ENCODE peak calls at places on chromosomes 3 and 15, in four cellular contexts. A is heart left ventricle, F is HCT116, C is mammary epithelial cell. O is an unnamed sample.

GRCh38 chr3:71392277-71392676 is 191.3 kb downstream of the FOXP1 start:
- DNase-seq in A (no peak), F (no peak), C (no peak), O (no peak)

GRCh38 chr15:77617507-77618285 is 15.0 kb downstream of the LINGO1 start:
- DNase-seq in C (peak), A (no peak), F (peak), O (no peak)

GRCh38 chr15:49927462-49927861 is 191.6 kb downstream of the ATP8B4 start:
- DNase-seq in F (no peak), C (no peak), A (no peak), O (no peak)

GRCh38 chr3:174101244-174101643 is 703.7 kb downstream of the NLGN1 start:
- DNase-seq in A (no peak), F (no peak), C (peak), O (no peak)

GRCh38 chr3:45320986-45321385 is 67.4 kb upstream of the LARS2 start:
- DNase-seq in C (no peak), F (no peak), A (no peak), O (no peak)

GRCh38 chr3:113242091-113242581 is 30.8 kb downstream of the BOC start:
- DNase-seq in C (no peak), A (no peak), F (no peak), O (no peak)

GRCh38 chr3:57696861-57697321 is 4.0 kb upstream of the DENND6A start:
- DNase-seq in F (no peak), A (no peak), C (peak), O (no peak)

GRCh38 chr3:112773864-112774263 is 72.8 kb downstream of the CD200R1L start:
- DNase-seq in F (no peak), C (peak), A (no peak), O (no peak)

GRCh38 chr3:113404637-113405036 is 36.7 kb downstream of the CFAP44 start:
- DNase-seq in A (no peak), F (no peak), C (no peak), O (no peak)

GRCh38 chr3:161401389-161401788 is 30.1 kb upstream of the SPTSSB start:
- DNase-seq in F (no peak), A (no peak), C (peak), O (no peak)

GRCh38 chr15:53872410-53872809 is 105.8 kb upstream of the UNC13C start:
- DNase-seq in F (no peak), A (no peak), C (peak), O (no peak)

GRCh38 chr15:58870451-58870850 is 63.0 kb downstream of the SLTM start:
- DNase-seq in A (no peak), C (no peak), F (no peak), O (no peak)

GRCh38 chr3:101676219-101676764 is 640 bp downstream of the ZBTB11 start:
- DNase-seq in F (peak), C (peak), A (peak), O (peak)

GRCh38 chr15:90165659-90166489 is 35.3 kb upstream of the SEMA4B start:
- DNase-seq in F (peak), A (peak), C (peak), O (peak)

GRCh38 chr3:62184559-62184958 is 188.8 kb downstream of the FEZF2 start:
- DNase-seq in A (peak), C (no peak), F (no peak), O (no peak)

GRCh38 chr3:103446958-103447357 is 1012.1 kb downstream of the ZPLD1 start:
- DNase-seq in C (no peak), A (no peak), F (no peak), O (no peak)

GRCh38 chr3:125165948-125166553 is 46.5 kb downstream of the SLC12A8 start:
- DNase-seq in C (no peak), F (no peak), A (no peak), O (no peak)

GRCh38 chr15:86645861-86646393 is 566.3 kb downstream of the AGBL1 start:
- DNase-seq in A (no peak), F (no peak), C (peak), O (no peak)

GRCh38 chr3:42068303-42069088 is 22.7 kb upstream of the TRAK1 start:
- DNase-seq in C (peak), F (no peak), A (no peak), O (no peak)

GRCh38 chr3:44576661-44577060 is 8.1 kb upstream of the ZNF660 start:
- DNase-seq in A (no peak), F (no peak), C (no peak), O (no peak)

GRCh38 chr3:4292301-4292700 is 10.9 kb upstream of the SETMAR start:
- DNase-seq in C (no peak), F (no peak), A (no peak), O (no peak)

GRCh38 chr3:72613871-72614270 is 234.4 kb downstream of the SHQ1 start:
- DNase-seq in C (no peak), A (no peak), F (no peak), O (no peak)

GRCh38 chr15:30649952-30650929 is 24.3 kb downstream of the ARHGAP11B start:
- DNase-seq in F (no peak), A (no peak), C (no peak), O (no peak)

GRCh38 chr3:130843441-130843840 is 50.4 kb upstream of the ATP2C1 start:
- DNase-seq in C (no peak), F (no peak), A (peak), O (no peak)

GRCh38 chr15:60591491-60592385 is 112.8 kb upstream of the ICE2 start:
- DNase-seq in F (no peak), C (peak), A (peak), O (peak)

DNA sequence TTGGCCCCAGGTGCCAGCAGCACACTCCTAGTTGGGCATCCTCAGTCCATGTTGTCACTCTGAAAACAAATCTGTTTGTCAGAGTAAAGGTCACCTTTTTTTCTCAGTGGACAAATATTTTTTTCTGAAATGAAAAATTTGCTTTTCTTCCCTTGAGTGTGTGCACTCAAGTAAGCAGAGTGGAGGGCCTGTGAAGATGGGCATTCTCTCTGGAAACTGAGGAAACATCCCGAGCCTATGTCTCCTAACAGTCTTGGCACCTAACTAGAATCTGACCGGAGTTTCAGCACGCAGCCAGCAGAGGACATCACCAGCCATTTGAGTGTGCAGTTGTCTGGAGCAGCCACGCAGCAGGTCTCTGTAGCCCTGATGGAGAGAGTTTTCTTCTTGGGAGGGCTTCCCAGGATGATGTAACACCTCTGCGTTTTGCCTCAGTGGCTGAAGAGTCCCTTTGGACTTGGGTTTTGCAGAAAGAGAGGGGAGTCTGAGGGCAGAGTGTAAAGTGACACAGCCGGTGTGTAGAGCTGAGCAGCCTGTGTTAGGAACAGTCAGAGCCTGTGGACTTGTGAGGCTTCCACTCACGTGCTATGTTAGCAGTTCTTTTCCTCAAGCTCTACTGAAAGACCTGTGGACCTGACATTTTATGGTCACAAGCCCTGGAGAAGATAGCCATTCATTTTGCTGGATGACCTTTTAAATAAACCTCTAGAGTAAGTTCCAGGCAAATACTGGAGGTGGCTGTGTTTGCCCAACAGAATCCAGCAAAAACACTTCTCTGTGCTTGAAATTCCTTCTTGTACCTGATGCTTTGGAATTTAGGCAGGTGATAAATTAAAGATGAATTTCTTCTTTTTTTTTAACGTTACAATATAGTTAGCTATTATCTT is 51.6 kb downstream of the ABHD2 start:
- DNase-seq in C (no peak), A (peak), F (no peak), O (no peak)
- TF ChIP-seq CTCF in C (no peak), A (no peak), F (peak), O (no peak)

GRCh38 chr15:75720787-75721461 is 8.3 kb upstream of the CSPG4 start:
- DNase-seq in C (peak), F (peak), A (peak), O (peak)
- TF ChIP-seq CTCF in C (peak), F (peak), A (peak), O (peak)

GRCh38 chr15:74240897-74241614 is 4.9 kb downstream of the CCDC33 start:
- DNase-seq in A (no peak), C (no peak), F (no peak), O (no peak)

GRCh38 chr15:74242296-74242929 is 6.3 kb downstream of the CCDC33 start:
- DNase-seq in F (peak), A (no peak), C (no peak), O (peak)

GRCh38 chr15:74243431-74243830 is 7.3 kb downstream of the CCDC33 start:
- DNase-seq in A (no peak), C (no peak), F (no peak), O (no peak)

GRCh38 chr15:74244818-74245341 is 8.8 kb downstream of the CCDC33 start:
- DNase-seq in A (no peak), C (no peak), F (no peak), O (no peak)

GRCh38 chr15:74245342-74245931 is 9.3 kb downstream of the CCDC33 start:
- DNase-seq in F (no peak), A (no peak), C (no peak), O (peak)
- TF ChIP-seq CTCF in F (no peak), A (no peak), C (no peak), O (no peak)

DNA sequence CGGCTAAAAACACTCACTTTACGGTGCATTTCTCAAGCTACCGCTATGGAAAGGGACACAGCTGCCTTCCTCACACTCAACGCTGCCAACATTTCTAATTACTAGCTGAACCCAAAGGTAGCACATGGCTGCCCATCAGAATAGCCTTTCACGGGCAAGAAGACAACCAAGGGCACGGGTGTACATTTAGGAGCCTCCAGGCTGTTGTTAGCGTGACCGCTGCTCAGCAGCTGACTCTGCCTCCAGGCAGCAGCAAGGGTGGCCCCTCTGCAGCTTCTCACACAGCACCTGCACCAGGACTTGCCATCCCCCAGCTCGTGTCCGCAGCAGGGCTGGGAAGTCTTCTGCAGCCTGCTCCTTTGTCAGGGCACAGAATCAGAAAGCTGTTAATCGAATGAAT is 146.8 kb downstream of the ADAMTS17 start:
- DNase-seq in C (no peak), A (no peak), F (no peak), O (no peak)
- TF ChIP-seq CTCF in C (no peak), A (no peak), F (no peak), O (no peak)

GRCh38 chr15:74034206-74034755 is 39.8 kb downstream of the PML start:
- DNase-seq in A (no peak), F (no peak), C (no peak), O (no peak)
- TF ChIP-seq CTCF in A (no peak), F (no peak), C (no peak), O (no peak)

GRCh38 chr15:98926236-98926635 is 81.4 kb downstream of the PGPEP1L start:
- DNase-seq in A (no peak), C (no peak), F (no peak), O (no peak)
- TF ChIP-seq CTCF in A (no peak), C (no peak), F (no peak), O (no peak)

DNA sequence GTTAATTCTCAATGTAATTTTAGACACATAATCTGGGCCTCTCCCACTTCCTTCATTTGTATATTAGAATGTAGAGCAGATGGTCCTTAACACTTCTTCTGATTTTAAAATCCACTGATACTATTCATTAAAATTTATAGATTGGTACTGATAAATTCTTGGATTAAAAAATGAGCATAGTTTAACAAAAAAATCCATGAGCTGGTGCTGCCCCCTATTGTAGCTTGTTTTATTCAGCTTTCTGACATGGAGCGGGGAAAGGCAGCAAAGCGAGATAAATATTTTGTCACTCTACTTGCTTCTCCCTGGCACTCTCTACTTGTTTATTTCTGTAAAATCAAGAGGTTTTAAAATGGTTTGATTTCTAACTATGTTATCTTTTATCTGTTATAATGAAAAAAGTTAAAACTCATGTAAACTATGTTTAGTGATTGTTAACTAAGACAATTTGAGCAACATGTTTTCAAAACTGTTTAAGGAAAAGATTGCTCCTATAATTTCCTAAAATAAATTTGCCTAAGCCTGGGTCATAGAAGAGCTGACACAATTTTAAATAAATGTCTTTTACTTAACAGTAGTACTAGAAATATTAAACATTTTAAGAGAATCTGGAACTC is 26.5 kb upstream of the PLOD2 start:
- DNase-seq in C (no peak), A (no peak), F (peak), O (no peak)
- TF ChIP-seq CTCF in C (peak), A (peak), F (peak), O (peak)